ENCODE peak calls at places on chromosomes 2 and 18, in five cellular contexts. Q is K562, N is A549, A is GM12878, G is HepG2. O is an unnamed sample.
A peak's percentile ranks its signal among the peaks of the same experiment; 100 is the strongest.

GRCh38 chr18:48409591-48410094 is 460 bp upstream of the ZBTB7C start:
- DNase-seq in G (no peak), Q (peak; percentile 4), A (no peak), N (no peak), O (peak; percentile 71)

GRCh38 chr18:13279181-13280065 is 60.9 kb downstream of the LDLRAD4 start:
- DNase-seq in N (no peak), Q (no peak), G (no peak), A (peak; percentile 26), O (no peak)

GRCh38 chr2:28345619-28346018 is 47.0 kb upstream of the FOSL2 start:
- DNase-seq in G (no peak), N (no peak), Q (no peak), A (no peak), O (no peak)

GRCh38 chr18:21257383-21257782 is 15.4 kb downstream of the GREB1L start:
- DNase-seq in G (peak; percentile 16), Q (no peak), A (no peak), N (peak; percentile 1), O (no peak)

GRCh38 chr2:111100087-111100764 is 20.5 kb upstream of the BCL2L11 start:
- DNase-seq in A (no peak), G (no peak), N (no peak), Q (no peak), O (no peak)

GRCh38 chr2:68040078-68040477 is 22.7 kb downstream of the C1D start:
- DNase-seq in G (no peak), A (no peak), N (no peak), Q (no peak), O (no peak)

GRCh38 chr18:79489048-79489899 is 93.5 kb downstream of the NFATC1 start:
- DNase-seq in G (no peak), N (no peak), Q (no peak), A (no peak), O (no peak)

GRCh38 chr2:37618326-37618725 is 53.1 kb downstream of the CDC42EP3 start:
- DNase-seq in A (no peak), G (no peak), Q (no peak), N (no peak), O (no peak)

GRCh38 chr18:37604032-37604431 is 38.4 kb upstream of the CELF4 start:
- DNase-seq in A (no peak), Q (no peak), N (no peak), G (no peak), O (no peak)

GRCh38 chr2:83650156-83650555 is 808.9 kb downstream of the SUCLG1 start:
- DNase-seq in Q (no peak), A (no peak), G (no peak), N (no peak), O (no peak)

GRCh38 chr2:239539083-239539775 is 138.4 kb upstream of the HDAC4 start:
- DNase-seq in G (no peak), A (no peak), Q (no peak), N (no peak), O (no peak)

GRCh38 chr2:144343135-144343534 is 176.8 kb downstream of the ZEB2 start:
- DNase-seq in Q (no peak), N (no peak), A (no peak), G (no peak), O (no peak)

GRCh38 chr2:23696163-23697045 is 230.5 kb downstream of the ATAD2B start:
- DNase-seq in G (no peak), N (no peak), A (no peak), Q (no peak), O (no peak)

GRCh38 chr2:12861344-12861942 is 144.7 kb downstream of the TRIB2 start:
- DNase-seq in Q (no peak), G (no peak), N (no peak), A (no peak), O (no peak)

GRCh38 chr2:239675856-239676715 is 275.3 kb upstream of the HDAC4 start:
- DNase-seq in N (no peak), Q (no peak), A (no peak), G (no peak), O (peak; percentile 72)

GRCh38 chr2:190119257-190119656 is 56.7 kb upstream of the MSTN start:
- DNase-seq in G (no peak), A (no peak), N (no peak), Q (peak; percentile 9), O (no peak)

GRCh38 chr2:191225126-191225525 is 20.1 kb upstream of the MYO1B start:
- DNase-seq in A (no peak), N (no peak), G (no peak), Q (no peak), O (no peak)

GRCh38 chr2:189336276-189336975 is 104.8 kb upstream of the WDR75 start:
- DNase-seq in N (no peak), A (no peak), Q (no peak), G (no peak), O (no peak)

GRCh38 chr18:27188309-27188708 is 3.2 kb upstream of the CHST9 start:
- DNase-seq in Q (no peak), N (no peak), G (no peak), A (no peak), O (no peak)

GRCh38 chr2:216348909-216349308 is 23.4 kb downstream of the MARCHF4 start:
- DNase-seq in A (no peak), N (no peak), Q (no peak), G (no peak), O (no peak)

GRCh38 chr18:24060644-24061043 is 46.1 kb downstream of the TTC39C start:
- DNase-seq in Q (no peak), N (no peak), G (peak; percentile 56), A (no peak), O (no peak)

GRCh38 chr2:38097611-38098350 is 21.8 kb upstream of the CYP1B1 start:
- DNase-seq in Q (no peak), N (no peak), A (no peak), G (no peak), O (no peak)

GRCh38 chr2:85753525-85754312 is at the start of gene ATOH8:
- DNase-seq in A (no peak), Q (peak; percentile 37), G (peak; percentile 67), N (peak; percentile 77), O (peak; percentile 78)

DNA sequence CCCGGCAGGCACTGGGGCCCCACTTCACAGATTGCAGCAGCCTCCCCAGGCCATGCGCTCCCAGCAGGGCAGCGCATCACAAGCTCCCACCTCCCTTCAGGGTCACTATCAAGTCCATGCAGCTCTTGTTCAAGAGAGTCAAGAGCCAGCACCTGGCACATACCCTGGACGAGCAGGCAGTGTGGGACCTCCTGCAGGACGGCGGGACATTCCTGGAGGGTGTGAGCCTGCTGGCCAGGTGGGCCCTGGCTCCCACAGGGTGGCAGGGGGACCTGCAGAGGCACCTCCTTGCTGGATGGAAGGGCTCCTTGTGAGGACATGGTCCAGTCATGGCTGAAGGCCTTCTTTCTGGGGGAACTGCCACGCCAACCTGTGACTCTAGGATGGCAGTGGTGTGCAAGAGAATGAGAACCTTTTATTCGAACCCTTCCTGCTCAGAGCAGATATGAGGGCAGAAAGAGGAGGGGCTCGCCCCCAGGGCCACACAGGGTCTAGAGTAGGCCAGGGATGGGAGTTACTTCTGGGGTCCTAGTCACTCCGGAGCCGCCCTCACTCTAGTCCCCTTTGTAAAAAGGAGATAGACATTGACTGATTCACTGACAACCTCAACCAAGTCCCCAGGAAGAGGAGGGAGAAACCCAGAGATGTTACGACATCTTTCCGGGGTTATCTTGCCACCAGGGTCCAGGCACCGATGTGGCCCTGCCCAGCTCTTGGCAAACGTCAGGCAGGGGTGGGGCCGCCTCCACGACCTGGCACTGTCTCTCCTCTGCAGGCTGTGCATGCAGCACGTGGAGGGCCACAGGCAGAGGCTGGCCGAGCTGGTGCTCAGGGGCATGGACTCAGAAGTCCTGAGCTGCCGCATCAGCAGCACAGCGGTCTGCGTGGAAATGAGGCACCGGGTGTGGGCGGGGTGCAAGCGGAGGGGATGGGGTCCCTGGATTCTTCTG is 31.3 kb downstream of the HJURP start:
- DNase-seq in G (no peak), N (peak; percentile 40), Q (no peak), A (no peak), O (no peak)
- TF ChIP-seq CTCF in G (no peak), N (no peak), Q (no peak), A (no peak), O (no peak)

DNA sequence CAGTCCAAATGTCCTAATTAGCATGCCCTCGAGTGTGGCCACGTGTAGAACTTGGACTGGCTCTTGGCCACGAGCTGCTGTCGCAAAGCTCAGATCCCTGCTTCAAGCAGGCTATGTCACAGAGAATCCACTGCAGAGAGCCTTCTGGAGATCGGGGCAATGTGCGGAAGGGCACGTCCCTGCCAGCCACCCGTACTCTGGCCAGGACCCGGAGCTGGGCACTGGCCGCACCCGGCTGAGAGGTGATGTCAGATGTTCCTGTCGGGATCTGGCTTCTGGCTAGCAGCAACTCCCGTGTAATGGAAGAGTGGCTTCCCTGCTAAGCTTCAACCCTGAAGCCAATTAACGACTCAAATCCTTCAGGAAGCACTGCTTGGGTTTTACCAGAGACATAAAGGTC is 432.7 kb upstream of the ID2 start:
- DNase-seq in Q (no peak), G (no peak), N (no peak), A (no peak), O (no peak)
- TF ChIP-seq USF2 in Q (no peak), G (no peak), N (no peak), A (no peak), O (no peak)

DNA sequence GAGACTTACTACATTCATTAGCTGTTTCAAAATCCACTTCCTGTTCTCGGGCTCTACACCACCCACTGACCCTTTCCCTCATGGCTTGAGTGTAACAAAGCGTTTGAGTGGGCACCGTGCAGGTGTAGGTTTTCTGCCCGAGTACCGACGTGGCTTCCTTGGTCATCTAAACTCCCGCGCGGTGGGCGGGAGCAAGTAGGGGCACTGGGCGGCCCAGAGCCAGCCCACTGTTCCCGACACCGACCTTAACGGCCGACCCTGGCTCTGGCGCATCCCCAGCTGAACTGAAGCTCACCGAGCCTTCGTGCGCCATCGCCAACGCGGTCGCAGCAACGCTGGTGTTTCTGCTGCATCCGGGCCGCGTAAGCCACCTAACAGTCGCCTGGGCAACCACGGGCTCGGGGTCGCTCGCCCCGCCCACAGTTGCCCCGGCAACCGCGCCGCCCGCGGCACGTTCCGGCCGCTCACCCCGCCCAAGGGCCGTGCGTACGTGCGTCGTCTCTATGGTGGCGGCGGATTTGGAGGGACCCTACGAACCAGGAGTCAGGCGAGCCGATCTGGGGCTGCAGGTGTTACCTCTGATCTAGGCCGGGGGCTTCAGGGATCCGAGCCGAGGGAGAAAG is at the start of the genes C2orf81 and WDR54:
- DNase-seq in Q (peak; percentile 91), N (peak; percentile 93), A (peak; percentile 84), G (peak; percentile 75), O (peak; percentile 98)
- TF ChIP-seq REST in Q (no peak), N (no peak), A (no peak), G (no peak), O (peak; percentile 8)

GRCh38 chr2:164816900-164817299 is 24.7 kb downstream of the COBLL1 start:
- DNase-seq in G (no peak), Q (no peak), N (no peak), A (no peak), O (no peak)

GRCh38 chr2:164824865-164825264 is 16.8 kb downstream of the COBLL1 start:
- DNase-seq in N (no peak), Q (no peak), G (no peak), A (no peak), O (peak; percentile 28)

GRCh38 chr2:164818149-164819136 is 23.2 kb downstream of the COBLL1 start:
- DNase-seq in G (peak; percentile 70), N (no peak), Q (no peak), A (no peak), O (no peak)

GRCh38 chr2:164823126-164823525 is 18.5 kb downstream of the COBLL1 start:
- DNase-seq in A (no peak), Q (no peak), G (no peak), N (no peak), O (no peak)

DNA sequence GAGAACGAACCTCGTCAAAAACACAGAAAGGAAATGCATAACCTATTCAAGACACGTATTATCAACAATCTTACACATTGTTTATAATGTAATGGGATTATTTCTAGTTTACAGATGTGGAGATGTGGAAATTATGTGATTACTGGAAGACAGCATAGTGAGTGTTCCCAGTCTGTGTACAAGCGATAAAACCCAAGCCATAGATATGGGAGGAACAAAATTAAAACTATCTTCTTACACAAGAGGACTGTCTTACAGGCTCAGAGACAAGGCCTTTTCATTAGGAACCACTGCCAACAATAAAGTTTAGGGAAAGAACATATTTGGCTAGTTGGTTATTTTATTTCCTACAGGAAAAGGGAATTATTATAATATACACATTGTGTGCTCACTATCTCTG is 20.3 kb downstream of the COBLL1 start:
- DNase-seq in A (no peak), Q (no peak), G (no peak), N (no peak), O (no peak)
- TF ChIP-seq CTCF in A (no peak), Q (no peak), G (no peak), N (no peak), O (no peak)